ENCODE peak calls at places on chromosomes 3 and 15, in four cellular contexts. K is stimulated activated CD4-positive, alpha-beta T cell treated with anti-CD3 and anti-CD28 coated beads, Interleukin-2, amount 100 ng/mL, for 24 hours; D is AG08396; Q is effector CD4-positive, alpha-beta T cell. J is an unnamed sample.
A peak's percentile ranks its signal among the peaks of the same experiment; 100 is the strongest.

GRCh38 chr3:164737174-164737573 is 341.1 kb downstream of the SI start:
- DNase-seq in Q (no peak), D (no peak), K (no peak), J (no peak)

GRCh38 chr3:98737301-98737700 is 25.8 kb upstream of the ST3GAL6 start:
- DNase-seq in D (no peak), K (no peak), Q (no peak), J (no peak)

GRCh38 chr3:46667657-46668056 is 25.8 kb downstream of the ALS2CL start:
- DNase-seq in D (no peak), K (no peak), Q (no peak), J (no peak)

GRCh38 chr15:67717776-67718175 is 107.5 kb upstream of the SKOR1 start:
- DNase-seq in D (no peak), Q (no peak), K (no peak), J (no peak)

GRCh38 chr3:14358426-14359211 is 43.8 kb upstream of the SLC6A6 start:
- DNase-seq in D (peak; percentile 70), K (no peak), Q (no peak), J (no peak)

GRCh38 chr15:28060005-28060404 is 39.1 kb downstream of the OCA2 start:
- DNase-seq in K (no peak), D (no peak), Q (no peak), J (no peak)

GRCh38 chr3:101803152-101803782 is 24.3 kb downstream of the NXPE3 start:
- DNase-seq in D (peak; percentile 44), K (peak; percentile 23), Q (peak; percentile 54), J (peak; percentile 17)

GRCh38 chr15:70094690-70095311 is 2.9 kb downstream of the TLE3 start:
- DNase-seq in K (no peak), Q (no peak), D (no peak), J (no peak)

GRCh38 chr3:43243590-43244587 is 42.5 kb upstream of the SNRK start:
- DNase-seq in Q (no peak), K (no peak), D (no peak), J (no peak)

GRCh38 chr15:38541046-38541445 is 23.6 kb downstream of the RASGRP1 start:
- DNase-seq in Q (no peak), K (no peak), D (no peak), J (no peak)

J was measured in T-helper 9 cell.